ENCODE peak calls at places on chromosomes 6 and 20, in six cellular contexts. T is amygdala; D is activated naive CD4-positive, alpha-beta T cell; O is activated CD4-positive, CD25-positive, alpha-beta regulatory T cell treated with anti-CD3 and anti-CD28 coated beads, Interleukin-2, amount 50 U/mL, for 16 hours; R is left cardiac atrium; C is activated T-cell treated with anti-CD3 and anti-CD28 coated beads, Interleukin-2, amount 50 U/mL, for 72 hours. L is an unnamed sample.

GRCh38 chr6:26383624-26384417 is 913 bp downstream of the BTN2A2 start:
- DNase-seq in T (no peak), D (no peak), O (no peak), R (no peak), C (no peak), L (no peak)

GRCh38 chr6:139175389-139175788 is 40.5 kb downstream of the HECA start:
- DNase-seq in T (no peak), D (no peak), O (no peak), R (no peak), C (no peak), L (no peak)

GRCh38 chr6:127518710-127519468 is at the start of gene MTCL3:
- DNase-seq in T (peak), D (no peak), O (peak), R (no peak), C (peak), L (no peak)

GRCh38 chr6:44435500-44435899 is 48.0 kb downstream of the CDC5L start:
- DNase-seq in T (no peak), D (no peak), O (no peak), R (no peak), C (no peak), L (no peak)

GRCh38 chr6:39980839-39981580 is 46.7 kb upstream of the MOCS1 start:
- DNase-seq in T (no peak), D (no peak), O (no peak), R (no peak), C (no peak), L (peak)

GRCh38 chr20:38840053-38840893 is 34.8 kb downstream of the PPP1R16B start:
- DNase-seq in T (no peak), D (no peak), O (no peak), R (peak), C (peak), L (no peak)

GRCh38 chr6:14811760-14812428 is 434.0 kb upstream of the JARID2 start:
- DNase-seq in T (no peak), D (no peak), O (no peak), R (no peak), C (no peak), L (no peak)

GRCh38 chr6:51844391-51844735 is 243.1 kb downstream of the PKHD1 start:
- DNase-seq in T (no peak), D (no peak), O (no peak), R (no peak), C (no peak), L (no peak)

GRCh38 chr20:18057994-18058349 is 256 bp upstream of the OVOL2 start:
- DNase-seq in T (no peak), D (no peak), O (no peak), R (no peak), C (no peak), L (no peak)

GRCh38 chr6:10099086-10099499 is 315.8 kb downstream of the TFAP2A start:
- DNase-seq in T (no peak), D (no peak), O (no peak), R (no peak), C (no peak), L (no peak)

GRCh38 chr6:137823826-137824501 is 43.1 kb upstream of the TNFAIP3 start:
- DNase-seq in T (no peak), D (peak), O (peak), R (peak), C (peak), L (no peak)

GRCh38 chr20:17504898-17505663 is 26.1 kb downstream of the BFSP1 start:
- DNase-seq in T (no peak), D (no peak), O (no peak), R (peak), C (peak), L (peak)

GRCh38 chr20:15187612-15188011 is 850.2 kb upstream of the FLRT3 start:
- DNase-seq in T (no peak), D (no peak), O (no peak), R (no peak), C (no peak), L (no peak)